ENCODE peak calls at places on chromosomes 6 and 20, in five cellular contexts. O, S, E, N and C are unnamed samples.

GRCh38 chr6:119075200-119075981 is 3.1 kb downstream of the FAM184A start:
- DNase-seq in S (no peak), N (no peak), E (no peak), O (no peak), C (no peak)

GRCh38 chr6:141484726-141485125 is 648.0 kb upstream of the GJE1 start:
- DNase-seq in E (no peak), S (no peak), O (no peak), N (no peak), C (peak; percentile 34)

GRCh38 chr6:11143394-11144371 is 32.2 kb upstream of the ERVFRD-1 start:
- DNase-seq in N (no peak), S (no peak), O (peak; percentile 46), E (no peak), C (no peak)

GRCh38 chr20:37525810-37526209 is 1.9 kb downstream of the BLCAP start:
- DNase-seq in E (no peak), O (no peak), S (no peak), N (no peak), C (no peak)

GRCh38 chr6:76703786-76704185 is 631.3 kb upstream of the IMPG1 start:
- DNase-seq in N (no peak), E (no peak), O (no peak), S (no peak), C (no peak)

GRCh38 chr6:10511477-10511876 is 9.7 kb upstream of the GCNT2 start:
- DNase-seq in E (peak; percentile 95), O (no peak), N (no peak), S (no peak), C (no peak)

GRCh38 chr6:129889580-129889979 is 28.5 kb upstream of the TMEM244 start:
- DNase-seq in O (no peak), E (no peak), S (no peak), N (no peak), C (no peak)

GRCh38 chr6:57021086-57021720 is 25.3 kb upstream of the KIAA1586 start:
- DNase-seq in O (no peak), S (no peak), N (no peak), E (peak; percentile 46), C (peak; percentile 11)

GRCh38 chr6:164109770-164110140 is 695.2 kb downstream of the QKI start:
- DNase-seq in E (no peak), N (peak; percentile 36), O (peak; percentile 74), S (no peak), C (no peak)

GRCh38 chr6:163745566-163746400 is 331.3 kb downstream of the QKI start:
- DNase-seq in O (peak; percentile 59), E (peak; percentile 79), S (no peak), N (no peak), C (no peak)

GRCh38 chr6:34001706-34002645 is 143.9 kb downstream of the GRM4 start:
- DNase-seq in O (no peak), N (no peak), E (no peak), S (no peak), C (no peak)

GRCh38 chr20:57008217-57008616 is 258.2 kb downstream of the BMP7 start:
- DNase-seq in N (no peak), E (no peak), S (no peak), O (no peak), C (no peak)

GRCh38 chr6:167962717-167963116 is 34.8 kb upstream of the KIF25 start:
- DNase-seq in S (no peak), O (no peak), N (no peak), E (no peak), C (no peak)

GRCh38 chr20:7195704-7196103 is 428.2 kb downstream of the BMP2 start:
- DNase-seq in O (peak; percentile 8), E (no peak), S (no peak), N (no peak), C (no peak)

GRCh38 chr20:50563133-50563944 is 53.2 kb downstream of the PTPN1 start:
- DNase-seq in E (no peak), O (no peak), N (no peak), S (no peak), C (no peak)

GRCh38 chr6:143701343-143702234 is 23.8 kb downstream of the PHACTR2 start:
- DNase-seq in N (no peak), E (no peak), S (no peak), O (no peak), C (no peak)

GRCh38 chr20:58852559-58853271 is at the start of gene GNAS:
- DNase-seq in N (no peak), O (no peak), S (no peak), E (peak; percentile 82), C (peak; percentile 52)

GRCh38 chr20:19691125-19691524 is 66.9 kb upstream of the RIN2 start:
- DNase-seq in O (peak; percentile 21), E (peak; percentile 29), S (no peak), N (no peak), C (no peak)

GRCh38 chr6:133890941-133891813 is 2.3 kb downstream of the TCF21 start:
- DNase-seq in N (no peak), S (peak; percentile 76), E (peak; percentile 44), O (no peak), C (no peak)

GRCh38 chr6:15062311-15063252 is 183.3 kb upstream of the JARID2 start:
- DNase-seq in N (no peak), S (no peak), E (no peak), O (peak; percentile 55), C (no peak)

GRCh38 chr6:130309028-130309427 is 56.8 kb upstream of the TMEM200A start:
- DNase-seq in O (no peak), S (no peak), E (no peak), N (no peak), C (no peak)

GRCh38 chr20:31989030-31989645 is 21.1 kb upstream of the CCM2L start:
- DNase-seq in E (no peak), S (no peak), O (no peak), N (no peak), C (no peak)

GRCh38 chr20:56630086-56630493 is 984 bp downstream of the TFAP2C start:
- DNase-seq in N (peak; percentile 89), S (no peak), E (peak; percentile 84), O (no peak), C (no peak)

GRCh38 chr6:1595271-1596087 is 14.2 kb upstream of the FOXC1 start:
- DNase-seq in O (no peak), N (no peak), E (no peak), S (no peak), C (no peak)

GRCh38 chr6:170438402-170438753 is 114.7 kb downstream of the PSMB1 start:
- DNase-seq in O (peak; percentile 97), N (no peak), S (peak; percentile 70), E (peak; percentile 93), C (no peak)

GRCh38 chr6:159701413-159701999 is 8.5 kb upstream of the SOD2 start:
- DNase-seq in E (no peak), S (no peak), N (no peak), O (peak; percentile 73), C (no peak)

GRCh38 chr6:117463762-117464665 is 18.5 kb upstream of the DCBLD1 start:
- DNase-seq in N (no peak), S (no peak), E (no peak), O (no peak), C (no peak)

GRCh38 chr6:109662192-109662591 is 28.8 kb downstream of the AK9 start:
- DNase-seq in O (no peak), E (no peak), N (no peak), S (no peak), C (no peak)

GRCh38 chr20:7327815-7328214 is 560.3 kb downstream of the BMP2 start:
- DNase-seq in N (no peak), E (no peak), O (no peak), S (no peak), C (no peak)

GRCh38 chr6:79134699-79135474 is 56.8 kb upstream of the PHIP start:
- DNase-seq in N (no peak), E (no peak), S (no peak), O (no peak), C (no peak)

GRCh38 chr6:39062014-39062740 is 13.6 kb downstream of the GLP1R start:
- DNase-seq in E (no peak), O (no peak), N (no peak), S (no peak), C (no peak)

GRCh38 chr6:39365281-39366074 is 43.0 kb upstream of the KCNK16 start:
- DNase-seq in S (no peak), O (no peak), E (no peak), N (no peak), C (no peak)

DNA sequence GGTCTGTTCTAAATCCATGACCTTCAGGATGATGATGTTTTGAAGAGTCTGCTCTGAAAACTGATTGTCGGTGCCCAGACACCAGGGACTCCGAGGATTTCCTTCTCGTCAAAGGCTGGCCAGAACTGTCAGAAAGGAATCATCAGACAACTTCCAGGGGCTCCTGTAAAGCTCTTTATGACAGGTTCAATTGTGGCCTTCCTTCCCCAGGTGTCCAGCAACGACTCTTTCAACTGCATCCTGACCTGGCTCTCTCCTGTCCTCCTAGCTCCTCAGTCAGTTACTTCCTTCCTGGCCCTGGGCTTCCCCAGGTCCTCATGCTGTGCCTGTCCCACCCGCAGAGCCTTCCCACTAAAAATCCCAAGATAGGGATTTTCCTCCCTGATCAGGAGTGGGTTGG is 279.9 kb upstream of the RNF24 start:
- DNase-seq in N (no peak), O (no peak), E (no peak), S (no peak), C (no peak)
- H3K27ac ChIP-seq in N (no peak overlapping the region), O (no peak overlapping the region), E (no peak overlapping the region), S (no peak overlapping the region), C (no peak overlapping the region)

GRCh38 chr6:123913858-123914257 is 110.2 kb downstream of the NKAIN2 start:
- DNase-seq in E (no peak), S (no peak), O (no peak), N (no peak), C (no peak)
- H3K27me3 ChIP-seq in E (peaks cover 29% of the 10 kb centered on the region), S (no peaks in the 10 kb centered on the region), O (no peaks in the 10 kb centered on the region), N (no peaks in the 10 kb centered on the region), C (no peaks in the 10 kb centered on the region)

DNA sequence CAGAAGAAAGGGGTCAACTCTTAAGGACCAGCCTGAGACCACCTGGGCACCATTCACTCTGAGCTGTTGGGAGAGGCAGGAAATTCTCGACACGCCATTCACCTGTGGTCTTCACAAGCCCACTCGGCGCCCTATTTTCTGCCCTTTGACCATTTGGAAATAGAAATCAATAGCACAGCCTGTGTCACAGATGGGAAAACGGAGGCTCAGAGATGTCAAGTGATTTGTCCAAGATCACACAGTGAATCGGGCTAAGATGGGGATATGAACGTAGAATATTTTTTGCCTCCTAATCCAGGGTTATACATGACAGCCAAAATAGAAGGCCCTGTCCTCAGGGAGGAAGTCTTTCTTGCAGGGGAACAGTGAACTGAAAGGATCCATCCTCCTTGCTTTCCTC is 3.0 kb upstream of the APOBEC2 start:
- DNase-seq in O (no peak), N (no peak), S (no peak), E (no peak), C (no peak)
- H3K4me1 ChIP-seq in O (peaks cover 60% of the 10 kb centered on the region), N (no peaks in the 10 kb centered on the region), S (no peaks in the 10 kb centered on the region), E (peaks cover 89% of the 10 kb centered on the region), C (peaks cover 16% of the 10 kb centered on the region)

GRCh38 chr6:14001329-14002012 is 76.7 kb downstream of the RNF182 start:
- DNase-seq in N (no peak), E (no peak), S (no peak), O (no peak), C (no peak)
- H3K27ac ChIP-seq in N (no peak overlapping the region), E (no peak overlapping the region), S (no peak overlapping the region), O (no peak overlapping the region), C (no peak overlapping the region)